ENCODE peak calls at places on chromosomes 7 and 10, in four cellular contexts. X is caudate nucleus; W is NCI-H2081 treated with DMSO at 0.1 percent for 48 hours; U is activated CD4-positive, CD25-positive, alpha-beta regulatory T cell. N is an unnamed sample.

GRCh38 chr10:12181065-12181775 is 14.5 kb downstream of the NUDT5 start:
- DNase-seq in X (no peak), W (no peak), U (peak), N (no peak)

GRCh38 chr7:81676813-81677212 is 93.0 kb downstream of the HGF start:
- DNase-seq in X (no peak), W (no peak), U (no peak), N (no peak)

GRCh38 chr10:120599202-120599724 is 142.2 kb downstream of the PLPP4 start:
- DNase-seq in X (no peak), W (no peak), U (no peak), N (no peak)

GRCh38 chr10:126058507-126058906 is 162.1 kb downstream of the FANK1 start:
- DNase-seq in X (no peak), W (no peak), U (no peak), N (no peak)

GRCh38 chr7:84364708-84365107 is 170.1 kb upstream of the SEMA3A start:
- DNase-seq in X (no peak), W (no peak), U (no peak), N (no peak)

GRCh38 chr10:100141446-100142087 is 44.3 kb downstream of the ERLIN1 start:
- DNase-seq in X (no peak), W (no peak), U (no peak), N (no peak)

GRCh38 chr7:155466814-155467675 is 9.1 kb downstream of the EN2 start:
- DNase-seq in X (no peak), W (no peak), U (no peak), N (no peak)

GRCh38 chr10:60172363-60172990 is 217.2 kb downstream of the ANK3 start:
- DNase-seq in X (no peak), W (no peak), U (no peak), N (no peak)

GRCh38 chr7:157466473-157467261 is 129.9 kb downstream of the DNAJB6 start:
- DNase-seq in X (no peak), W (no peak), U (no peak), N (no peak)

GRCh38 chr7:107069457-107069856 is 25.0 kb downstream of the PRKAR2B start:
- DNase-seq in X (no peak), W (no peak), U (no peak), N (no peak)

GRCh38 chr10:111384556-111384955 is 307.7 kb downstream of the ADRA2A start:
- DNase-seq in X (no peak), W (no peak), U (no peak), N (no peak)

GRCh38 chr10:129605266-129605985 is 138.4 kb downstream of the MGMT start:
- DNase-seq in X (no peak), W (no peak), U (no peak), N (no peak)

GRCh38 chr7:25409897-25410635 is 181.8 kb upstream of the NPVF start:
- DNase-seq in X (no peak), W (no peak), U (no peak), N (no peak)

GRCh38 chr7:154927624-154928125 is 75.2 kb downstream of the PAXIP1 start:
- DNase-seq in X (peak), W (peak), U (peak), N (peak)

GRCh38 chr7:121034929-121035328 is 46.4 kb downstream of the CPED1 start:
- DNase-seq in X (no peak), W (no peak), U (no peak), N (no peak)

GRCh38 chr7:87155788-87156187 is 3.5 kb downstream of the DMTF1 start:
- DNase-seq in X (no peak), W (no peak), U (no peak), N (no peak)

GRCh38 chr10:7477538-7478334 is 66.9 kb upstream of the SFMBT2 start:
- DNase-seq in X (no peak), W (no peak), U (no peak), N (no peak)